ENCODE peak calls at places on chromosome 5, in four cellular contexts. T is HepG2, W is GM12878, L is K562. E is an unnamed sample.

GRCh38 chr5:113232246-113232645 is 202.5 kb downstream of the TSSK1B start:
- DNase-seq in W (no peak), L (no peak), T (no peak), E (no peak)

GRCh38 chr5:120464627-120465280 is 654 bp downstream of the PRR16 start:
- DNase-seq in T (no peak), L (peak), W (no peak), E (peak)

GRCh38 chr5:151053796-151054490 is 26.9 kb downstream of the TNIP1 start:
- DNase-seq in L (no peak), W (no peak), T (no peak), E (no peak)

GRCh38 chr5:153678617-153679329 is 188.3 kb downstream of the GRIA1 start:
- DNase-seq in T (no peak), W (no peak), L (no peak), E (no peak)

GRCh38 chr5:135246923-135247795 is 151.9 kb downstream of the MACROH2A1 start:
- DNase-seq in W (no peak), T (no peak), L (peak), E (no peak)

GRCh38 chr5:119302916-119303897 is 52.6 kb upstream of the TNFAIP8 start:
- DNase-seq in L (no peak), W (no peak), T (peak), E (no peak)

GRCh38 chr5:112381521-112381920 is 37.6 kb downstream of the EPB41L4A start:
- DNase-seq in L (no peak), T (no peak), W (no peak), E (no peak)

GRCh38 chr5:74251106-74252032 is 389.2 kb downstream of the ENC1 start:
- DNase-seq in W (no peak), L (peak), T (peak), E (no peak)

GRCh38 chr5:102933300-102933699 is 178.2 kb downstream of the PAM start:
- DNase-seq in L (no peak), W (no peak), T (no peak), E (no peak)

GRCh38 chr5:53381-54174 is 38.4 kb upstream of the PLEKHG4B start:
- DNase-seq in L (peak), W (no peak), T (no peak), E (peak)

GRCh38 chr5:113608113-113608551 is 94.6 kb downstream of the YTHDC2 start:
- DNase-seq in W (no peak), L (no peak), T (no peak), E (no peak)

DNA sequence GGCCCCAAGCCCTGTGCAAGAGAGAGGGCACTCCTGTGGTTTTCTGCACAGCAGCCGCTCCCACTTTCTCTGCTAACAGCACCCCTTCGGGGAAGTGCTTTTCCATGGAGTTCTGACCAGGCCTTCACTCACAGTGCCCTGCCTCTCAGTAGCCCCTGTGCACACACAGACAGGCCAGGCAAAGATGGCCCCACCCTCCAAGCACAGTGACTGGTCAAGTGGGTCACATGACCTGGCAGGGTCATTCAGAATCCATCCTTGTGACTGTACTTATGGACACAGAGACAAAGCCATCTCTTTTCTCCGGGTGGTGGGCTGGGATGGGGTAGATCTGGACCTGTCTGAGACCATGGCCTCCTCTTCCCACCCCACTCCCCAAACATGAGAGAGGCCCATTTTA is 82.5 kb downstream of the PSD2 start:
- DNase-seq in L (peak), T (no peak), W (no peak), E (no peak)
- TF ChIP-seq CBFB in L (no peak), T (no peak), W (no peak), E (no peak)

DNA sequence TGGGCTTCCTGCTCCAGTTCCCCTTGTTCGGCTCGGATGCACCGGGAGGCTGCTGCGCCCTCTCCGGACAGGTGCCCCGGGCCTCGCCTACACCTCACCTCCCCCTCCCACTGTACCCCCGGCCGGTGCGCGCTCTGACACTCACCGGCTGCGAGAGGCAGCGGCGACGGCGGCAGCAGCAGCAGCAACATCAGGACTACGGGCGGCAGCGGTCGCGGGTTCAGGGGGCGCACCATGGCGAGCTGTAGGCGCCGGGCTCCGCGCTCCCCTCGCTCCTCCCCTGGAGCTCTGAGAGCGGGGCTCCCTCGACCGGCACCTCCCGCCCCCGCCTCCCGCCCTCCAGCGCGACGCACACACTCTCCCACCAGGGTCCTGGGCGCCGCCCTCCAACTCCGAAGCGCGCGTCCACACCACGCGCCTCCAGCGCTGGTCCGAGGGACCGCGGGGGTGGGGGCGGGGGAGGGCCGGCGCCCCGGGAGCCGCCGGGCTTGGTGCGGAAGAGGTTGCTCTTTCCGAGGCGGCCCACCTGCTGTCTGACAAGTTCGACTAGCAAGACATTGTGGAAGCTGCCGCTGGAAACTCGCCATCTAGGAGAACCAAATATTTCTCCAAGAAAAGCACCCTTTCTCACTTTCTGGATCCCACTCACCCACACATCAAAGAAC is at the start of gene GFRA3:
- DNase-seq in W (no peak), L (peak), T (no peak), E (peak)
- TF ChIP-seq CBFB in W (no peak), L (no peak), T (no peak), E (no peak)

GRCh38 chr5:159758189-159758588 is 158.1 kb upstream of the ADRA1B start:
- DNase-seq in W (no peak), L (no peak), T (no peak), E (no peak)
- TF ChIP-seq CBFB in W (no peak), L (no peak), T (no peak), E (no peak)

GRCh38 chr5:81209386-81209785 is 23.7 kb upstream of the CKMT2 start:
- DNase-seq in W (no peak), T (no peak), L (no peak), E (no peak)

GRCh38 chr5:81205058-81205457 is 28.1 kb upstream of the CKMT2 start:
- DNase-seq in W (no peak), T (no peak), L (peak), E (no peak)

GRCh38 chr5:81204205-81204604 is 28.9 kb upstream of the CKMT2 start:
- DNase-seq in W (no peak), T (no peak), L (no peak), E (no peak)

GRCh38 chr5:81208904-81209303 is 24.2 kb upstream of the CKMT2 start:
- DNase-seq in L (no peak), W (no peak), T (no peak), E (no peak)

GRCh38 chr5:81207009-81207408 is 26.1 kb upstream of the CKMT2 start:
- DNase-seq in L (peak), T (no peak), W (no peak), E (peak)
- TF ChIP-seq CBFB in L (no peak), T (no peak), W (no peak), E (no peak)

DNA sequence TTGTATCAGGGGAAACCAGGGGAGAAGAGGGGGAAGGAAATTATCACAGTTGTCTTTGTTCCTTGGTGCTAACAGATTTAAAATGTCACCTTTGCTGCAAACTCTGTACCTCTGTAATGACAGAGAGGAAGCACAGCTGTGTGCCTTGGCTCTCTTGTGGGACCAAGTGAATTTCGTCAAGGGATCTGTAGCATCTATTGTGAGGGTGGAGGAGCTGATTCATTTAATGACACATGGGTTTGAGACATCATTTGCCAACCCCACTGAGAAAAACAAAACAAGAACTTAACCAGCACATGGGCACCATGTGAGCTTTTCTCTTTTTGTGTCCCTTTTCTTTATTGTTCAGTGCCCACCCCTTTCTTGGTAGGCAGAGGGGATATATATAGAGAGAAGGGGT is 63.5 kb downstream of the LIX1 start:
- DNase-seq in T (no peak), L (no peak), W (no peak), E (no peak)
- TF ChIP-seq CBFB in T (no peak), L (no peak), W (no peak), E (no peak)

GRCh38 chr5:89756955-89757354 is 652.6 kb downstream of the CETN3 start:
- DNase-seq in W (no peak), T (no peak), L (no peak), E (no peak)
- TF ChIP-seq CBFB in W (no peak), T (no peak), L (no peak), E (no peak)